ENCODE peak calls at places on chromosomes 7 and 10, in nine cellular contexts. I is NAMALWA; F is stimulated activated CD4-positive, alpha-beta T cell treated with anti-CD3 and anti-CD28 coated beads, Interleukin-2, amount 100 ng/mL, for 48 hours; O is activated CD8-positive, alpha-beta memory T cell treated with anti-CD3 and anti-CD28 coated beads for 4 hours; Z is BJ; N is A549; R is DMS53; T is left lobe of liver; P is GM19239. L is an unnamed sample.

GRCh38 chr10:12279281-12279680 is 70.1 kb upstream of the CAMK1D start:
- DNase-seq in I (no peak), F (no peak), O (no peak), Z (no peak), N (no peak), R (no peak), T (no peak), P (no peak), L (no peak)

GRCh38 chr7:134660961-134661376 is 14.3 kb downstream of the BPGM start:
- DNase-seq in I (no peak), F (no peak), O (no peak), Z (peak), N (no peak), R (no peak), T (no peak), P (no peak), L (no peak)

GRCh38 chr10:17607603-17608332 is 9.4 kb downstream of the HACD1 start:
- DNase-seq in I (peak), F (no peak), O (no peak), Z (no peak), N (peak), R (peak), T (no peak), P (no peak), L (peak)

GRCh38 chr7:38069052-38069451 is 109.0 kb upstream of the STARD3NL start:
- DNase-seq in I (no peak), F (no peak), O (no peak), Z (no peak), N (no peak), R (no peak), T (no peak), P (no peak), L (no peak)

GRCh38 chr10:119502214-119502613 is 40.3 kb downstream of the RGS10 start:
- DNase-seq in I (peak), F (peak), O (peak), Z (no peak), N (no peak), R (no peak), T (no peak), P (peak), L (no peak)

GRCh38 chr7:7820939-7821338 is 102.5 kb upstream of the RPA3 start:
- DNase-seq in I (no peak), F (no peak), O (no peak), Z (no peak), N (no peak), R (no peak), T (no peak), P (no peak), L (no peak)

GRCh38 chr10:7317799-7318446 is 92.9 kb downstream of the SFMBT2 start:
- DNase-seq in I (no peak), F (no peak), O (no peak), Z (no peak), N (no peak), R (no peak), T (no peak), P (no peak), L (no peak)

GRCh38 chr7:2046581-2047271 is 186.0 kb downstream of the MAD1L1 start:
- DNase-seq in I (no peak), F (no peak), O (no peak), Z (no peak), N (no peak), R (no peak), T (no peak), P (no peak), L (no peak)

GRCh38 chr10:116723428-116724281 is 18.7 kb downstream of the HSPA12A start:
- DNase-seq in I (no peak), F (no peak), O (no peak), Z (no peak), N (no peak), R (no peak), T (no peak), P (no peak), L (no peak)

GRCh38 chr7:7830122-7830878 is 111.9 kb upstream of the RPA3 start:
- DNase-seq in I (no peak), F (no peak), O (no peak), Z (no peak), N (no peak), R (peak), T (peak), P (no peak), L (no peak)

GRCh38 chr10:89553064-89553734 is 17.8 kb upstream of the SLC16A12 start:
- DNase-seq in I (no peak), F (no peak), O (no peak), Z (peak), N (peak), R (no peak), T (no peak), P (no peak), L (no peak)

GRCh38 chr10:24642921-24643678 is 80.6 kb downstream of the ARHGAP21 start:
- DNase-seq in I (peak), F (peak), O (no peak), Z (no peak), N (peak), R (peak), T (no peak), P (no peak), L (peak)

GRCh38 chr7:69800495-69800894 is 202.2 kb downstream of the AUTS2 start:
- DNase-seq in I (no peak), F (no peak), O (no peak), Z (no peak), N (peak), R (peak), T (no peak), P (no peak), L (no peak)

GRCh38 chr7:37660614-37661013 is 23.0 kb upstream of the GPR141 start:
- DNase-seq in I (no peak), F (no peak), O (no peak), Z (no peak), N (no peak), R (no peak), T (no peak), P (no peak), L (no peak)